ENCODE peak calls at places on chromosomes 7 and 10, in seven cellular contexts. One of them, this sample, is unnamed.

GRCh38 chr10:56319386-56319785 is 41.7 kb downstream of the ZWINT start:
- DNase-seq in IMR-90: peak; percentile 76
- DNase-seq in neuronal stem cell: no peak
- DNase-seq in trophoblast cell: no peak
- DNase-seq in mesendoderm: no peak
- DNase-seq in H9: no peak
- DNase-seq in H1: no peak
- DNase-seq in this sample: peak; percentile 74

GRCh38 chr7:45246339-45246738 is 88.7 kb downstream of the RAMP3 start:
- DNase-seq in IMR-90: no peak
- DNase-seq in neuronal stem cell: no peak
- DNase-seq in trophoblast cell: no peak
- DNase-seq in mesendoderm: no peak
- DNase-seq in H9: no peak
- DNase-seq in H1: no peak
- DNase-seq in this sample: no peak

GRCh38 chr7:66060796-66061195 is 14.8 kb upstream of the ASL start:
- DNase-seq in IMR-90: no peak
- DNase-seq in neuronal stem cell: no peak
- DNase-seq in trophoblast cell: no peak
- DNase-seq in mesendoderm: no peak
- DNase-seq in H9: no peak
- DNase-seq in H1: no peak
- DNase-seq in this sample: no peak

GRCh38 chr7:158766570-158767281 is 62.1 kb upstream of the NCAPG2 start:
- DNase-seq in IMR-90: no peak
- DNase-seq in neuronal stem cell: no peak
- DNase-seq in trophoblast cell: no peak
- DNase-seq in mesendoderm: no peak
- DNase-seq in H9: no peak
- DNase-seq in H1: no peak
- DNase-seq in this sample: no peak

GRCh38 chr10:16673443-16673842 is 143.8 kb downstream of the RSU1 start:
- DNase-seq in IMR-90: no peak
- DNase-seq in neuronal stem cell: no peak
- DNase-seq in trophoblast cell: no peak
- DNase-seq in mesendoderm: no peak
- DNase-seq in H9: no peak
- DNase-seq in H1: no peak
- DNase-seq in this sample: no peak

GRCh38 chr10:69721690-69722310 is 79.9 kb upstream of the COL13A1 start:
- DNase-seq in IMR-90: peak; percentile 61
- DNase-seq in neuronal stem cell: no peak
- DNase-seq in trophoblast cell: peak; percentile 8
- DNase-seq in mesendoderm: peak; percentile 97
- DNase-seq in H9: no peak
- DNase-seq in H1: no peak
- DNase-seq in this sample: peak; percentile 60

GRCh38 chr10:34124522-34125035 is 690.5 kb downstream of the PARD3 start:
- DNase-seq in IMR-90: peak; percentile 48
- DNase-seq in neuronal stem cell: no peak
- DNase-seq in trophoblast cell: peak; percentile 93
- DNase-seq in mesendoderm: peak; percentile 87
- DNase-seq in H9: no peak
- DNase-seq in H1: peak; percentile 36
- DNase-seq in this sample: no peak

GRCh38 chr10:119207713-119208552 is 562 bp downstream of the GRK5 start:
- DNase-seq in IMR-90: peak; percentile 62
- DNase-seq in neuronal stem cell: peak; percentile 58
- DNase-seq in trophoblast cell: peak; percentile 70
- DNase-seq in mesendoderm: no peak
- DNase-seq in H9: no peak
- DNase-seq in H1: peak; percentile 81
- DNase-seq in this sample: peak; percentile 76

GRCh38 chr10:104293021-104293420 is 24.0 kb downstream of the GSTO2 start:
- DNase-seq in IMR-90: peak; percentile 82
- DNase-seq in neuronal stem cell: no peak
- DNase-seq in trophoblast cell: peak; percentile 71
- DNase-seq in mesendoderm: peak; percentile 80
- DNase-seq in H9: no peak
- DNase-seq in H1: no peak
- DNase-seq in this sample: no peak

GRCh38 chr7:30117886-30118285 is 16.9 kb upstream of the MTURN start:
- DNase-seq in IMR-90: no peak
- DNase-seq in neuronal stem cell: no peak
- DNase-seq in trophoblast cell: no peak
- DNase-seq in mesendoderm: no peak
- DNase-seq in H9: no peak
- DNase-seq in H1: no peak
- DNase-seq in this sample: no peak

GRCh38 chr10:103854687-103855423 is 521 bp downstream of the SH3PXD2A start:
- DNase-seq in IMR-90: peak; percentile 24
- DNase-seq in neuronal stem cell: no peak
- DNase-seq in trophoblast cell: peak; percentile 32
- DNase-seq in mesendoderm: peak; percentile 72
- DNase-seq in H9: peak; percentile 48
- DNase-seq in H1: peak; percentile 76
- DNase-seq in this sample: peak; percentile 66

GRCh38 chr10:80158598-80159127 is 26.1 kb downstream of the PLAC9 start:
- DNase-seq in IMR-90: peak; percentile 99
- DNase-seq in neuronal stem cell: no peak
- DNase-seq in trophoblast cell: peak; percentile 76
- DNase-seq in mesendoderm: peak; percentile 38
- DNase-seq in H9: no peak
- DNase-seq in H1: no peak
- DNase-seq in this sample: peak; percentile 98

GRCh38 chr10:50470345-50470744 is 153.4 kb downstream of the SGMS1 start:
- DNase-seq in IMR-90: no peak
- DNase-seq in neuronal stem cell: no peak
- DNase-seq in trophoblast cell: no peak
- DNase-seq in mesendoderm: peak; percentile 62
- DNase-seq in H9: no peak
- DNase-seq in H1: no peak
- DNase-seq in this sample: no peak

GRCh38 chr10:92087750-92088395 is 164.3 kb downstream of the BTAF1 start:
- DNase-seq in IMR-90: peak; percentile 82
- DNase-seq in neuronal stem cell: peak; percentile 65
- DNase-seq in trophoblast cell: peak; percentile 82
- DNase-seq in mesendoderm: peak; percentile 97
- DNase-seq in H9: peak; percentile 77
- DNase-seq in H1: peak; percentile 74
- DNase-seq in this sample: peak; percentile 88

GRCh38 chr10:11180228-11180627 is 162.6 kb downstream of the CELF2 start:
- DNase-seq in IMR-90: no peak
- DNase-seq in neuronal stem cell: no peak
- DNase-seq in trophoblast cell: peak; percentile 22
- DNase-seq in mesendoderm: no peak
- DNase-seq in H9: no peak
- DNase-seq in H1: no peak
- DNase-seq in this sample: no peak

GRCh38 chr7:93245525-93246432 is 13.6 kb downstream of the VPS50 start:
- DNase-seq in IMR-90: peak; percentile 38
- DNase-seq in neuronal stem cell: peak; percentile 29
- DNase-seq in trophoblast cell: peak; percentile 70
- DNase-seq in mesendoderm: peak; percentile 21
- DNase-seq in H9: no peak
- DNase-seq in H1: no peak
- DNase-seq in this sample: peak; percentile 48

GRCh38 chr10:112250555-112250954 is 32.6 kb upstream of the TECTB start:
- DNase-seq in IMR-90: peak; percentile 81
- DNase-seq in neuronal stem cell: no peak
- DNase-seq in trophoblast cell: no peak
- DNase-seq in mesendoderm: no peak
- DNase-seq in H9: no peak
- DNase-seq in H1: no peak
- DNase-seq in this sample: peak; percentile 17

GRCh38 chr7:23357190-23358093 is 58.3 kb downstream of the MALSU1 start:
- DNase-seq in IMR-90: peak; percentile 56
- DNase-seq in neuronal stem cell: no peak
- DNase-seq in trophoblast cell: peak; percentile 66
- DNase-seq in mesendoderm: peak; percentile 44
- DNase-seq in H9: no peak
- DNase-seq in H1: no peak
- DNase-seq in this sample: peak; percentile 63

GRCh38 chr10:14751576-14752330 is 22.9 kb downstream of the FAM107B start:
- DNase-seq in IMR-90: peak; percentile 26
- DNase-seq in neuronal stem cell: no peak
- DNase-seq in trophoblast cell: no peak
- DNase-seq in mesendoderm: peak; percentile 30
- DNase-seq in H9: no peak
- DNase-seq in H1: no peak
- DNase-seq in this sample: peak; percentile 64

GRCh38 chr7:2680792-2681490 is 7.1 kb upstream of the AMZ1 start:
- DNase-seq in IMR-90: peak; percentile 41
- DNase-seq in neuronal stem cell: peak; percentile 62
- DNase-seq in trophoblast cell: peak; percentile 89
- DNase-seq in mesendoderm: peak; percentile 81
- DNase-seq in H9: peak; percentile 87
- DNase-seq in H1: peak; percentile 95
- DNase-seq in this sample: peak; percentile 72

GRCh38 chr7:33258561-33258960 is 129.2 kb downstream of the BBS9 start:
- DNase-seq in IMR-90: peak; percentile 64
- DNase-seq in neuronal stem cell: no peak
- DNase-seq in trophoblast cell: peak; percentile 1
- DNase-seq in mesendoderm: no peak
- DNase-seq in H9: no peak
- DNase-seq in H1: no peak
- DNase-seq in this sample: no peak

GRCh38 chr10:21724695-21725371 is 190.8 kb downstream of the MLLT10 start:
- DNase-seq in IMR-90: peak; percentile 100
- DNase-seq in neuronal stem cell: no peak
- DNase-seq in trophoblast cell: peak; percentile 44
- DNase-seq in mesendoderm: peak; percentile 48
- DNase-seq in H9: no peak
- DNase-seq in H1: no peak
- DNase-seq in this sample: peak; percentile 99

GRCh38 chr10:43061764-43062163 is 15.1 kb upstream of the RET start:
- DNase-seq in IMR-90: peak; percentile 9
- DNase-seq in neuronal stem cell: no peak
- DNase-seq in trophoblast cell: peak; percentile 29
- DNase-seq in mesendoderm: no peak
- DNase-seq in H9: no peak
- DNase-seq in H1: no peak
- DNase-seq in this sample: peak; percentile 72

GRCh38 chr10:103445767-103446567 is 6.2 kb downstream of the CALHM2 start:
- DNase-seq in IMR-90: peak; percentile 52
- DNase-seq in neuronal stem cell: no peak
- DNase-seq in trophoblast cell: no peak
- DNase-seq in mesendoderm: no peak
- DNase-seq in H9: no peak
- DNase-seq in H1: no peak
- DNase-seq in this sample: peak; percentile 83

GRCh38 chr7:73995330-73995729 is 32.6 kb upstream of the ELN start:
- DNase-seq in IMR-90: peak; percentile 86
- DNase-seq in neuronal stem cell: no peak
- DNase-seq in trophoblast cell: peak; percentile 24
- DNase-seq in mesendoderm: no peak
- DNase-seq in H9: no peak
- DNase-seq in H1: no peak
- DNase-seq in this sample: peak; percentile 37

GRCh38 chr7:150466477-150466876 is 16.0 kb downstream of the GIMAP8 start:
- DNase-seq in IMR-90: no peak
- DNase-seq in neuronal stem cell: no peak
- DNase-seq in trophoblast cell: no peak
- DNase-seq in mesendoderm: no peak
- DNase-seq in H9: no peak
- DNase-seq in H1: no peak
- DNase-seq in this sample: no peak
- H3K4me1 ChIP-seq in IMR-90: no peaks in the 10 kb centered on the region
- H3K4me1 ChIP-seq in neuronal stem cell: no peaks in the 10 kb centered on the region
- H3K4me1 ChIP-seq in trophoblast cell: no peaks in the 10 kb centered on the region
- H3K4me1 ChIP-seq in mesendoderm: no peaks in the 10 kb centered on the region
- H3K4me1 ChIP-seq in H9: no peaks in the 10 kb centered on the region
- H3K4me1 ChIP-seq in H1: no peaks in the 10 kb centered on the region
- H3K4me1 ChIP-seq in this sample: no peaks in the 10 kb centered on the region

DNA sequence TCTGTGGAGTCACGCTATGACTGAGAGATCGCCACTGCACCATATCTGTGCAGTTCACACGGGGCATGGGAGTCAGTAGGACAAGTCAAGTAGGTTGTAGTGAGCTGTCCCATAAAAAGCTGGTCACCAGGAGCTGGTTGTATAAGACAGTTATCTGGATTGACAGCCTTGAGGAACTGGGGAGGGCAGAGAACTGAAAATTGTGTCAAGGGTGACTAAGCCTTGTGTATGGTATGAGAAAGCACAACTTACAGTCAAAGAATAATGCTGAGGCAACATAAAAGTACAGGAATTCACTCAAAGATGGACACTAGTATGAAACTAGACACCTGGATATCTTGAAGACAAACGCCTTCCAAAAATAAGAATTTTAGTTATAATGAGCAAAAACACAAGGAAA is 564.9 kb downstream of the POM121L12 start:
- DNase-seq in IMR-90: no peak
- DNase-seq in neuronal stem cell: no peak
- DNase-seq in trophoblast cell: peak; percentile 9
- DNase-seq in mesendoderm: no peak
- DNase-seq in H9: no peak
- DNase-seq in H1: no peak
- DNase-seq in this sample: no peak
- H3K4me2 ChIP-seq in IMR-90: no peak overlapping the region
- H3K4me2 ChIP-seq in neuronal stem cell: no peak overlapping the region
- H3K4me2 ChIP-seq in trophoblast cell: no peak overlapping the region
- H3K4me2 ChIP-seq in mesendoderm: no peak overlapping the region
- H3K4me2 ChIP-seq in H9: no peak overlapping the region
- H3K4me2 ChIP-seq in H1: no peak overlapping the region
- H3K4me2 ChIP-seq in this sample: no peak overlapping the region

DNA sequence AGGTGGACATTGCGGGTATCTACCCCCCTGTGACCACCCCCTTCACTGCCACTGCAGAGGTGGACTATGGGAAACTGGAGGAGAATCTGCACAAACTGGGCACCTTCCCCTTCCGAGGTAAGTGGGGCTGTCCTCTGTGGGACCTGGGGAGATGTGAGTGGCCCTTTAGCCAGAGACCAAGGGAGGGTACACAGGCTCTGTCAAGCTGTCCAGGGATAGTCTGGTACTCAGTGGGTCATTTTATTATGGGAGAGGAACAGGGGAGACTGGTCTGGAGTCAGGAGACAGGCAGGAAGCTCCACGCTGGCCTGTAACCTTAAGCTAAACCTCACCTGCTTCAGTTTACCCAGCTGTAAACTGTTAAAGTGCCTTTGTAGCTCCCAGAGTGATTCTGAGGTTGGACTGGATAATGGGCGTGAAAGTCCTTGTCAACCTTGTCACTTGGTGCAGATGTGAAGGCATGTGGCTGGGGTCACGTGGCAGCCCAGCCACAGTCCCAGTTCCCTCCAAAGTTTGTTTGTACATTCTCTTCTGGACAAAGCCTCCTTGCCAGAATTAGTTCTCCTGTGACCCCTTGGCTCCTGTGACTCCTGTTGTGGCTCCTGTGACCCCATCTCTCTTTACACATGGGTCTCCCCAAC is 729 bp downstream of the HOGA1 start:
- DNase-seq in IMR-90: no peak
- DNase-seq in neuronal stem cell: no peak
- DNase-seq in trophoblast cell: no peak
- DNase-seq in mesendoderm: no peak
- DNase-seq in H9: no peak
- DNase-seq in H1: no peak
- DNase-seq in this sample: no peak
- H3K18ac ChIP-seq in IMR-90: no peak overlapping the region
- H3K18ac ChIP-seq in neuronal stem cell: peak overlapping the region; percentile 21
- H3K18ac ChIP-seq in trophoblast cell: no peak overlapping the region
- H3K18ac ChIP-seq in mesendoderm: no peak overlapping the region
- H3K18ac ChIP-seq in H9: no peak overlapping the region
- H3K18ac ChIP-seq in H1: no peak overlapping the region
- H3K18ac ChIP-seq in this sample: no peak overlapping the region

GRCh38 chr7:43647772-43648643 is 65.1 kb downstream of the STK17A start:
- DNase-seq in IMR-90: peak; percentile 100
- DNase-seq in neuronal stem cell: no peak
- DNase-seq in trophoblast cell: peak; percentile 31
- DNase-seq in mesendoderm: peak; percentile 67
- DNase-seq in H9: no peak
- DNase-seq in H1: no peak
- DNase-seq in this sample: peak; percentile 97
- H3K4me1 ChIP-seq in IMR-90: peaks cover 42% of the 10 kb centered on the region
- H3K4me1 ChIP-seq in neuronal stem cell: peaks cover 32% of the 10 kb centered on the region
- H3K4me1 ChIP-seq in trophoblast cell: peaks cover 20% of the 10 kb centered on the region
- H3K4me1 ChIP-seq in mesendoderm: peaks cover 18% of the 10 kb centered on the region
- H3K4me1 ChIP-seq in H9: peaks cover 17% of the 10 kb centered on the region
- H3K4me1 ChIP-seq in H1: peaks cover 23% of the 10 kb centered on the region
- H3K4me1 ChIP-seq in this sample: peaks cover 34% of the 10 kb centered on the region

This sample was measured in mesenchymal stem cell.